ENCODE peak calls at places on chromosomes 11 and 22, in eight cellular contexts. N is PC-3, X is OCI-LY7, W is MM.1S, Q is GM23248, G is SK-N-SH, O is HCT116, P is neural progenitor cell. L is an unnamed sample.

GRCh38 chr11:34654491-34655334 is 33.8 kb downstream of the EHF start:
- DNase-seq in X (no peak), W (no peak), N (peak; percentile 97), P (no peak), O (peak; percentile 81), Q (peak; percentile 75), G (no peak), L (peak; percentile 70)

GRCh38 chr11:14902650-14903350 is 10.8 kb upstream of the CYP2R1 start:
- DNase-seq in X (no peak), Q (peak; percentile 51), O (no peak), W (no peak), G (no peak), N (peak; percentile 65), P (no peak), L (no peak)

GRCh38 chr11:131745405-131745804 is 375.0 kb downstream of the NTM start:
- DNase-seq in W (no peak), N (peak; percentile 26), P (no peak), Q (peak; percentile 92), X (no peak), G (no peak), O (no peak), L (no peak)

GRCh38 chr11:40514124-40514523 is 945.3 kb downstream of the LRRC4C start:
- DNase-seq in G (no peak), X (no peak), N (peak; percentile 61), Q (no peak), W (no peak), O (no peak), P (no peak), L (peak; percentile 34)

GRCh38 chr11:106424111-106424510 is 346.6 kb downstream of the AASDHPPT start:
- DNase-seq in W (no peak), G (no peak), X (no peak), Q (peak; percentile 90), O (no peak), N (peak; percentile 98), P (no peak), L (peak; percentile 3)

GRCh38 chr11:106076421-106076922 is 675 bp downstream of the KBTBD3 start:
- DNase-seq in X (peak; percentile 22), Q (no peak), G (no peak), N (peak; percentile 17), W (no peak), O (no peak), P (peak; percentile 12), L (peak; percentile 21)

GRCh38 chr22:27719535-27720227 is 81.9 kb downstream of the MN1 start:
- DNase-seq in G (no peak), O (no peak), Q (peak; percentile 39), N (no peak), W (no peak), X (peak; percentile 8), P (no peak), L (no peak)

GRCh38 chr22:44057411-44057987 is 33.4 kb downstream of the PARVB start:
- DNase-seq in W (no peak), P (no peak), G (no peak), N (no peak), X (no peak), Q (peak; percentile 16), O (no peak), L (peak; percentile 22)

GRCh38 chr22:47053013-47053864 is 290.8 kb downstream of the TBC1D22A start:
- DNase-seq in O (no peak), G (no peak), N (no peak), P (no peak), Q (no peak), X (no peak), W (no peak), L (no peak)

GRCh38 chr11:35798983-35799382 is 136.4 kb downstream of the TRIM44 start:
- DNase-seq in Q (no peak), N (no peak), W (no peak), X (no peak), G (no peak), O (no peak), P (no peak), L (no peak)

GRCh38 chr22:24768537-24769374 is 5.8 kb downstream of the PIWIL3 start:
- DNase-seq in P (peak; percentile 78), O (peak; percentile 54), Q (peak; percentile 69), G (peak; percentile 85), N (peak; percentile 68), W (peak; percentile 60), X (peak; percentile 50), L (peak; percentile 81)

DNA sequence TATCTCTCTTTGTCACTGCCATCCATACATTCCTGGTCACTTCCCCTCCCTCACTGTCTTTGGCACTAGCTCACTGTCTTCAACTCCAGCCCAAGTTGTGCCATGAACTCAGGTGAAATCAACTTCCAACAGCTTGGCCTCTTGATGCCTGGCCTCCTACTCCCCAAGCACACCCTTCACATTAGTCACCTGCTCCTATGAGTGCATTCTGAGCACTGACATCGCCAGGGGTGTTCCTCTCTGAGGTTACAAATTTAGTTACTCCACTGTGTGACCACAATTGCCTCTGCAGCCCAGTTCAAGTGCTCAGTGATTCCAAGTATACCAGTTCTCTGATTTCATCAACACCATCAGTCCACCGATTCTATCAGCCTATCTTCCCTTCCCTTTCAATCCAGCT is 10.8 kb downstream of the DRD2 start:
- DNase-seq in W (no peak), X (no peak), O (no peak), P (no peak), G (no peak), Q (no peak), N (peak; percentile 64), L (no peak)
- H3K79me2 ChIP-seq in W (no peaks in the 10 kb centered on the region), X (no peaks in the 10 kb centered on the region), O (no peaks in the 10 kb centered on the region), P (no peaks in the 10 kb centered on the region), G (no peaks in the 10 kb centered on the region), Q (no peaks in the 10 kb centered on the region), N (no peaks in the 10 kb centered on the region), L (no peaks in the 10 kb centered on the region)

GRCh38 chr11:33560729-33561128 is 139.9 kb downstream of the C11orf91 start:
- DNase-seq in W (no peak), Q (no peak), N (no peak), G (no peak), P (no peak), O (no peak), X (no peak), L (no peak)

GRCh38 chr11:33558097-33558496 is 142.5 kb downstream of the C11orf91 start:
- DNase-seq in P (no peak), Q (no peak), G (no peak), W (no peak), X (no peak), N (no peak), O (no peak), L (no peak)

GRCh38 chr11:33559567-33559966 is 141.1 kb downstream of the C11orf91 start:
- DNase-seq in Q (no peak), W (no peak), O (no peak), X (no peak), G (no peak), P (no peak), N (no peak), L (no peak)

GRCh38 chr11:33554219-33554618 is 146.4 kb downstream of the C11orf91 start:
- DNase-seq in X (no peak), P (no peak), O (no peak), W (no peak), Q (no peak), N (no peak), G (no peak), L (no peak)

DNA sequence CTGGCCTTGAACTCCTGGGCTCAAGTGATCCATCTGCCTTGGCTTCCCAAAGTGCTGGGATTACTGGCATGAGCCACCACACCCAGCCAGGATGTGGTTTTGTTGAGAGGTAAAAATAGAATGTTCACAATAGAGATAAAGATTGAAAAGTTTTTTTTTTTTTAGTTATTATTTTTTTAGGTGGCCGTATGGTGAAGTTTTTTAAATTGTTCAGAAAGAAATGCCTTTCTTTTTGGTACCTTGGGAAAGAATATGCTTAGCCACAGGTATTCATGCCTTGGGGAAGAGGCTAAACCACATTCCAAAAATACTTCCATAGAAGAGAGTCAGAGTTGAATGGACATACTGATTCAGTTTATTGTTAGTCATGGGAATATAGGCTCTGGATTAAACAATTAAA is 143.4 kb downstream of the C11orf91 start:
- DNase-seq in X (no peak), W (no peak), P (no peak), N (peak; percentile 87), Q (peak; percentile 88), G (no peak), O (no peak), L (no peak)
- TF ChIP-seq EZH2phosphoT487 in X (no peak), W (no peak), P (no peak), N (no peak), Q (no peak), G (no peak), O (no peak), L (no peak)

DNA sequence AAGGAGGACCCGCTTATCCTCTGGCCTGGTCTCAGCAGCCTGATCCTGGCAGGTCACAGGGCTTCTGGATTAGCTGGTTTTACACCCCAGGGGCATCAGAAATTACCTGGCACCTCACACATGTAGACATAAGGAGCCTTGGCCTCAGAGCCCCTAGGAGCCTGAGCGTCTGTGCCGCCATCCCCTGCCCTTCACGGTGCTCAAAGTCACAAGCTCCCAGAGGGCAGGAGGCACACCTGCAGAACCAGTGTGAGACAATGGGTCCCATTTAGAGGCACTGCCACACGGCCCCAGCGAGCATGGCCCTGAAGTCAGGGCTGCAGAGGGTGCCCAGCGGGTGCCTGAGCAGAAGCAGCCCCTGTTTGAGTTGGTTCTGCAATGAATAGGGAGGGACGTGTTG is 3.9 kb downstream of the DGKZ start:
- DNase-seq in G (no peak), P (no peak), X (no peak), N (no peak), Q (no peak), W (no peak), O (no peak), L (no peak)
- H3K79me2 ChIP-seq in G (peaks cover 83% of the 10 kb centered on the region), P (peaks cover 76% of the 10 kb centered on the region), X (peaks cover 36% of the 10 kb centered on the region), N (peaks cover 70% of the 10 kb centered on the region), Q (peaks cover 82% of the 10 kb centered on the region), W (peaks cover 64% of the 10 kb centered on the region), O (peaks cover 75% of the 10 kb centered on the region), L (peaks cover 76% of the 10 kb centered on the region)

GRCh38 chr11:125223901-125224331 is 59.4 kb downstream of the PKNOX2 start:
- DNase-seq in G (no peak), W (no peak), P (no peak), Q (no peak), N (no peak), X (no peak), O (no peak), L (no peak)

GRCh38 chr11:125225401-125225800 is 60.9 kb downstream of the PKNOX2 start:
- DNase-seq in W (no peak), N (no peak), P (no peak), Q (no peak), G (no peak), X (no peak), O (no peak), L (no peak)

GRCh38 chr11:125222494-125222893 is 57.9 kb downstream of the PKNOX2 start:
- DNase-seq in O (no peak), N (no peak), Q (no peak), P (no peak), G (no peak), W (no peak), X (no peak), L (no peak)

GRCh38 chr11:125226701-125227100 is 62.1 kb downstream of the PKNOX2 start:
- DNase-seq in N (no peak), O (no peak), P (no peak), W (no peak), G (no peak), Q (no peak), X (no peak), L (no peak)

DNA sequence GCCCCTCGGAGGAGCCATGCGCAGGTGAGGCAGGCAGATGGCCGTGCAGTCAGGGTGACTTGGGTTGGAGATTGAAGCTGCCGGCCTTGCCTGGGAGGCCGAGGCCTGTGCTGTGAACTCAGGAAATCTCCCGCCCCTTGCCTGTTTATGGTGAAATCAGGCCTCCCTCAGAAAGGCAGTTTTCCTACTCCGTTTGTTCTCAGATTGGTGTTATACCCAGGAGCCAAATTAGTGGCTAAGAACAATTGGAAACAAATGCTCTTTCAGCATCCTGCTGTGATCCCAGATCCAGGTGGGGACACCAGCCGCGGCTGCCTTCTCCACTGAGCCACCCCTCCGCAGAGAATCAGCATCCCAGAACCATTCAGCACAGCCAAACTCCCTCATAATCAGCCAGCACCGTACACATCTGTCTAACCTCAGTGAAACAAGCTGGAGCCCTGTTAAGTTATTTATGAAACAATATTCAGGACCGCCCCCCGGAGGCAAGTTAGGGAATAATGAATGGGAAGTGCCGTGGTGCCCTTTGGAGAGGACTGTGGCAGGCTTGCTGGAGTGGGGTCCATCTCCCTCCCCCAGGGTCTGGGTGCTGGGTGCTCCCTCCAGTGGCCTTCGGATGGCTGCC is 60.0 kb downstream of the PKNOX2 start:
- DNase-seq in X (no peak), N (peak; percentile 45), G (peak; percentile 60), Q (peak; percentile 33), O (peak; percentile 8), P (peak; percentile 43), W (no peak), L (peak; percentile 42)
- TF ChIP-seq EZH2phosphoT487 in X (no peak), N (no peak), G (no peak), Q (no peak), O (no peak), P (no peak), W (no peak), L (no peak)

L was measured in hepatocyte.